ENCODE peak calls at places on chromosome 20, in nine cellular contexts. J, S, F, K, Y, M, R, A and V are unnamed samples.

GRCh38 chr20:10596726-10597125 is 77.1 kb downstream of the JAG1 start:
- DNase-seq in J (peak; percentile 71), S (no peak), F (no peak), K (peak; percentile 88), Y (no peak), M (no peak), R (no peak), A (no peak), V (no peak)

GRCh38 chr20:2451939-2452732 is 18.5 kb downstream of the SNRPB start:
- DNase-seq in J (peak; percentile 47), S (peak; percentile 68), F (peak; percentile 86), K (peak; percentile 65), Y (peak; percentile 89), M (peak; percentile 41), R (no peak), A (peak; percentile 67), V (peak; percentile 79)

GRCh38 chr20:64114356-64114971 is 7.1 kb upstream of the NPBWR2 start:
- DNase-seq in J (no peak), S (peak; percentile 12), F (peak; percentile 7), K (no peak), Y (no peak), M (no peak), R (no peak), A (no peak), V (no peak)

GRCh38 chr20:62953167-62953838 is 794 bp downstream of the SLC17A9 start:
- DNase-seq in J (no peak), S (no peak), F (peak; percentile 14), K (no peak), Y (no peak), M (no peak), R (no peak), A (peak; percentile 41), V (no peak)

GRCh38 chr20:50048420-50049166 is 64.4 kb downstream of the UBE2V1 start:
- DNase-seq in J (no peak), S (peak; percentile 33), F (no peak), K (no peak), Y (no peak), M (peak; percentile 22), R (no peak), A (peak; percentile 52), V (no peak)

GRCh38 chr20:7272512-7272911 is 505.0 kb downstream of the BMP2 start:
- DNase-seq in J (no peak), S (no peak), F (no peak), K (no peak), Y (no peak), M (no peak), R (no peak), A (no peak), V (no peak)

GRCh38 chr20:64113444-64113775 is 6.0 kb upstream of the NPBWR2 start:
- DNase-seq in J (no peak), S (peak; percentile 14), F (peak; percentile 10), K (no peak), Y (no peak), M (no peak), R (no peak), A (no peak), V (no peak)

GRCh38 chr20:43975096-43975768 is 60.6 kb downstream of the TOX2 start:
- DNase-seq in J (peak; percentile 65), S (no peak), F (no peak), K (peak; percentile 71), Y (no peak), M (no peak), R (no peak), A (no peak), V (peak; percentile 49)

GRCh38 chr20:6993016-6993415 is 225.5 kb downstream of the BMP2 start:
- DNase-seq in J (no peak), S (no peak), F (no peak), K (peak; percentile 22), Y (no peak), M (no peak), R (no peak), A (no peak), V (peak; percentile 17)

GRCh38 chr20:44080646-44081267 is 106.2 kb downstream of the JPH2 start:
- DNase-seq in J (peak; percentile 35), S (peak; percentile 73), F (peak; percentile 78), K (peak; percentile 75), Y (peak; percentile 70), M (peak; percentile 71), R (peak; percentile 55), A (peak; percentile 79), V (peak; percentile 86)

GRCh38 chr20:35467339-35468224 is 12.2 kb downstream of the CEP250 start:
- DNase-seq in J (no peak), S (no peak), F (no peak), K (peak; percentile 2), Y (no peak), M (no peak), R (no peak), A (no peak), V (no peak)

DNA sequence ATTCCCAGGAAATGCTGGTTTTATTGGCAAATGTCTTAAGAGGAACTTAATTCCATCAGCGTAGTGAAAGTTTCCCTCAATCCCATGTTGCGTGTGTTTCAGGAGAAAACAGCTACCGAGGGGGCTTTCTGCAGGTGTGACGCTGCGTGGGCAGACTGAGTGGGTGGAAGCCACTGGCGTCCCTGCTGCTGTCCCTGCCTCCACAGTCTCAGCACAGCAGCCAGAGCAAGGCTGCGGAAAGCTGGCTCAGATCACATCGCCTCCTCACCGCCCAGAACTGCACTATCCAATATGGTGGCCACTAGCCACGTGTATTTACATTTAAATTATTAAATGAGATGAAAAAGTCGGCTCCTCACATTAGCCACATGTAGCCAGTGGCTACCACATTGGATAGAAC is 120.7 kb upstream of the INSM1 start:
- DNase-seq in J (no peak), S (no peak), F (no peak), K (no peak), Y (no peak), M (no peak), R (no peak), A (no peak), V (no peak)
- TF ChIP-seq CTCF in J (no peak), S (no peak), F (no peak), K (no peak), Y (no peak), M (no peak), R (no peak), A (no peak), V (no peak)

GRCh38 chr20:58236612-58237317 is 8.3 kb upstream of the ANKRD60 start:
- DNase-seq in J (no peak), S (peak; percentile 72), F (peak; percentile 89), K (peak; percentile 68), Y (peak; percentile 92), M (peak; percentile 76), R (peak; percentile 12), A (peak; percentile 84), V (peak; percentile 90)
- TF ChIP-seq CTCF in J (peak; percentile 98), S (peak; percentile 98), F (peak; percentile 96), K (peak; percentile 91), Y (peak; percentile 97), M (peak; percentile 96), R (peak; percentile 95), A (peak; percentile 98), V (peak; percentile 96)

GRCh38 chr20:59645316-59645715 is 41.0 kb downstream of the PHACTR3 start:
- DNase-seq in J (no peak), S (no peak), F (no peak), K (no peak), Y (no peak), M (no peak), R (no peak), A (no peak), V (no peak)

GRCh38 chr20:59646487-59646886 is 42.1 kb downstream of the PHACTR3 start:
- DNase-seq in J (no peak), S (no peak), F (no peak), K (no peak), Y (no peak), M (no peak), R (no peak), A (no peak), V (no peak)

GRCh38 chr20:59647271-59647670 is 42.9 kb downstream of the PHACTR3 start:
- DNase-seq in J (no peak), S (no peak), F (no peak), K (no peak), Y (no peak), M (no peak), R (no peak), A (no peak), V (no peak)

GRCh38 chr20:59644371-59644939 is 40.1 kb downstream of the PHACTR3 start:
- DNase-seq in J (no peak), S (no peak), F (no peak), K (no peak), Y (no peak), M (no peak), R (no peak), A (no peak), V (no peak)

DNA sequence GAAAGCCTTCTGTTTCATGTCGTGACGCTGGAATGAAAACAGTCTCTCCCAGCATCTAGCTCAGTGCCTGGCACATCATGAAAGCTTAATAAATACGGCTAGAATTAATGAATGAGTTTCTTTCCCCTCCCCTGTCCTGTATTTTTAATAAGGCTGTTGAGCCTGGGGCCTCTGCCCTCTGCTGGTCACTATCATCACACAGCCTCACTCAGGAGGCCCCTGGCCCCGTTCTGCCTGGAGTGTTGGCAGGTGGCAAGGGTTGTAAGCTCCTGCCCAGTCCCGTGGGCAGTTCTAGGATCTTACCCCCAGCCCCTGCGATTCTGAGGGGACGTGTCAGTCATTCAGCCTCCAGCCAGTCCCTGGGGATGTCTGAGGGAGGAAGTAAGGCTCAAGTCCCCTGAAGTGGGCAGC is 41.4 kb downstream of the PHACTR3 start:
- DNase-seq in J (no peak), S (no peak), F (no peak), K (no peak), Y (no peak), M (no peak), R (no peak), A (no peak), V (no peak)
- TF ChIP-seq CTCF in J (no peak), S (peak; percentile 23), F (peak; percentile 10), K (no peak), Y (no peak), M (no peak), R (no peak), A (no peak), V (peak; percentile 37)

GRCh38 chr20:21143194-21143890 is 17.5 kb downstream of the KIZ start:
- DNase-seq in J (no peak), S (no peak), F (no peak), K (no peak), Y (no peak), M (no peak), R (no peak), A (no peak), V (no peak)
- TF ChIP-seq CTCF in J (no peak), S (no peak), F (no peak), K (no peak), Y (no peak), M (no peak), R (no peak), A (no peak), V (no peak)